ENCODE peak calls at places on chromosomes 16 and 17, in four cellular contexts. Y is AG10803, F is pancreas, I is AG04450. C is an unnamed sample.

GRCh38 chr17:36485805-36486203 is 677 bp upstream of the ZNHIT3 start:
- DNase-seq in Y (no peak), F (no peak), I (no peak), C (no peak)

GRCh38 chr17:48990882-48991357 is 6.3 kb upstream of the IGF2BP1 start:
- DNase-seq in Y (no peak), F (no peak), I (no peak), C (no peak)

GRCh38 chr16:49528564-49529150 is 155.1 kb downstream of the C16orf78 start:
- DNase-seq in Y (no peak), F (no peak), I (no peak), C (no peak)

GRCh38 chr17:82127704-82128103 is 29.7 kb upstream of the FASN start:
- DNase-seq in Y (no peak), F (no peak), I (no peak), C (no peak)

GRCh38 chr17:8393470-8394231 is 4.0 kb downstream of the RNF222 start:
- DNase-seq in Y (no peak), F (no peak), I (no peak), C (no peak)

GRCh38 chr17:81035389-81036127 is 607 bp downstream of the BAIAP2 start:
- DNase-seq in Y (no peak), F (no peak), I (no peak), C (no peak)

GRCh38 chr16:30964540-30965226 is 7.1 kb downstream of the SETD1A start:
- DNase-seq in Y (no peak), F (no peak), I (no peak), C (no peak)

GRCh38 chr17:33292981-33293867 is at the start of gene ASIC2:
- DNase-seq in Y (no peak), F (no peak), I (no peak), C (no peak)

GRCh38 chr17:4591529-4591928 is 7.2 kb downstream of the SMTNL2 start:
- DNase-seq in Y (no peak), F (no peak), I (no peak), C (no peak)

GRCh38 chr16:83273504-83274173 is 534.1 kb upstream of the HSBP1 start:
- DNase-seq in Y (no peak), F (no peak), I (no peak), C (no peak)

GRCh38 chr16:4702466-4702808 is 9.1 kb downstream of the NUDT16L1 start:
- DNase-seq in Y (no peak), F (no peak), I (no peak), C (no peak)

GRCh38 chr16:67528870-67529638 is 425 bp downstream of the RIPOR1 start:
- DNase-seq in Y (peak; percentile 43), F (no peak), I (no peak), C (no peak)

GRCh38 chr17:36131931-36132330 is 28.3 kb downstream of the CCL4 start:
- DNase-seq in Y (no peak), F (no peak), I (no peak), C (no peak)

GRCh38 chr17:17526369-17526768 is 30.2 kb upstream of the RASD1 start:
- DNase-seq in Y (no peak), F (no peak), I (no peak), C (no peak)

GRCh38 chr17:50676065-50676975 is 31.4 kb downstream of the ANKRD40 start:
- DNase-seq in Y (no peak), F (no peak), I (no peak), C (no peak)

GRCh38 chr17:81865733-81866439 is 5.3 kb downstream of the ARHGDIA start:
- DNase-seq in Y (peak; percentile 20), F (peak; percentile 98), I (no peak), C (no peak)

GRCh38 chr16:67161595-67162058 is 1.9 kb downstream of the FBXL8 start:
- DNase-seq in Y (no peak), F (no peak), I (no peak), C (no peak)

GRCh38 chr17:82008258-82008940 is 14.3 kb downstream of the CENPX start:
- DNase-seq in Y (no peak), F (no peak), I (no peak), C (no peak)

GRCh38 chr17:46167267-46167666 is 26.0 kb downstream of the KANSL1 start:
- DNase-seq in Y (no peak), F (no peak), I (no peak), C (no peak)

GRCh38 chr17:80605326-80606066 is 60.9 kb downstream of the RPTOR start:
- DNase-seq in Y (no peak), F (no peak), I (no peak), C (no peak)

GRCh38 chr17:42670199-42670924 is 6.4 kb downstream of the PLEKHH3 start:
- DNase-seq in Y (no peak), F (no peak), I (no peak), C (no peak)

GRCh38 chr16:13436641-13437423 is 483.1 kb upstream of the ERCC4 start:
- DNase-seq in Y (peak; percentile 40), F (peak; percentile 2), I (no peak), C (no peak)

GRCh38 chr16:14958970-14959369 is 15.9 kb upstream of the PDXDC1 start:
- DNase-seq in Y (no peak), F (no peak), I (no peak), C (no peak)

GRCh38 chr17:34095101-34095500 is 160.0 kb upstream of the CCL2 start:
- DNase-seq in Y (no peak), F (no peak), I (no peak), C (no peak)

GRCh38 chr16:47053895-47054294 is 80.4 kb upstream of the DNAJA2 start:
- DNase-seq in Y (no peak), F (no peak), I (no peak), C (no peak)

GRCh38 chr17:7988750-7989178 is 13.7 kb upstream of the GUCY2D start:
- DNase-seq in Y (peak; percentile 82), F (peak; percentile 37), I (peak; percentile 67), C (no peak)

GRCh38 chr16:20753727-20754126 is 10.1 kb upstream of the ACSM3 start:
- DNase-seq in Y (no peak), F (no peak), I (no peak), C (no peak)

GRCh38 chr16:10847166-10847565 is 28.6 kb upstream of the TVP23A start:
- DNase-seq in Y (no peak), F (no peak), I (no peak), C (no peak)

GRCh38 chr17:40956401-40957254 is 10.1 kb downstream of the KRT39 start:
- DNase-seq in Y (peak; percentile 96), F (no peak), I (peak; percentile 96), C (peak; percentile 100)

GRCh38 chr16:842061-842476 is 41.5 kb upstream of the GNG13 start:
- DNase-seq in Y (no peak), F (peak; percentile 15), I (no peak), C (no peak)

GRCh38 chr16:65002265-65002664 is 119.6 kb downstream of the CDH11 start:
- DNase-seq in Y (peak; percentile 91), F (no peak), I (no peak), C (peak; percentile 77)

GRCh38 chr16:62872339-62872738 is 836.1 kb upstream of the CDH8 start:
- DNase-seq in Y (no peak), F (no peak), I (no peak), C (no peak)

GRCh38 chr16:54199486-54200160 is 87.0 kb downstream of the IRX3 start:
- DNase-seq in Y (no peak), F (no peak), I (no peak), C (no peak)

GRCh38 chr17:31918701-31919128 is 17.2 kb upstream of the UTP6 start:
- DNase-seq in Y (no peak), F (no peak), I (no peak), C (no peak)

GRCh38 chr17:9401434-9401833 is 174.2 kb downstream of the STX8 start:
- DNase-seq in Y (peak; percentile 69), F (no peak), I (peak; percentile 39), C (peak; percentile 42)

GRCh38 chr16:21638573-21638975 is 13.8 kb downstream of the IGSF6 start:
- DNase-seq in Y (peak; percentile 53), F (no peak), I (no peak), C (no peak)

GRCh38 chr16:55499951-55500350 is 8.9 kb upstream of the LPCAT2 start:
- DNase-seq in Y (peak; percentile 100), F (no peak), I (peak; percentile 98), C (peak; percentile 99)

GRCh38 chr16:54447606-54448440 is 161.2 kb upstream of the IRX3 start:
- DNase-seq in Y (peak; percentile 85), F (no peak), I (no peak), C (peak; percentile 45)

DNA sequence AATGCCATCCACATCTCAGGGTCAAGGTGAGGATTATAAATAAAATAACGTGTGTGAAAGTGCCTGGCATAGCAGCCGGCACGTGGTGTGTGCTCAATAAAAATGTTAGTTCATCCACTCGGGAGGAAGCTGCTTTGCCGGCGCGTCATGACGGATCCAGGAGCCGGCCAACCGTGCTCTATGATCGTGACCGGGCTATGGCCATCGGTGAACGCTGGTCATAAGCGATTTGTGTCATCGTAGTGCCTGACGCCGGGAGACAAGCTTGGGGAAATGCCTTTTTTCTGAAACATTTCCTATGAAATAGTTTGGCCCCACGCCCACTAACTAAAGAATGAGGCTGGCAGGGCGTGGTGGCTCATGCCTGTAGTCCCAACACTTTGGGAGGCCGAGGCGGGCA is 74.0 kb downstream of the CMC2 start:
- DNase-seq in Y (peak; percentile 93), F (peak; percentile 7), I (no peak), C (peak; percentile 86)
- H3K4me3 ChIP-seq in Y (peak overlapping the region; percentile 63), F (peak overlapping the region; percentile 20), I (peak overlapping the region; percentile 61), C (peak overlapping the region; percentile 59)

GRCh38 chr17:57735230-57735629 is 9.9 kb downstream of the CCDC182 start:
- DNase-seq in Y (no peak), F (no peak), I (no peak), C (no peak)

GRCh38 chr17:57740225-57740528 is 4.9 kb downstream of the CCDC182 start:
- DNase-seq in Y (no peak), F (no peak), I (no peak), C (no peak)

GRCh38 chr17:57735707-57736106 is 9.4 kb downstream of the CCDC182 start:
- DNase-seq in Y (no peak), F (no peak), I (no peak), C (no peak)

GRCh38 chr17:57737450-57737849 is 7.6 kb downstream of the CCDC182 start:
- DNase-seq in Y (no peak), F (no peak), I (no peak), C (no peak)

GRCh38 chr17:57739402-57740224 is 5.5 kb downstream of the CCDC182 start:
- DNase-seq in Y (no peak), F (no peak), I (no peak), C (no peak)
- TF ChIP-seq CTCF in Y (no peak), F (no peak), I (peak; percentile 23), C (no peak)

DNA sequence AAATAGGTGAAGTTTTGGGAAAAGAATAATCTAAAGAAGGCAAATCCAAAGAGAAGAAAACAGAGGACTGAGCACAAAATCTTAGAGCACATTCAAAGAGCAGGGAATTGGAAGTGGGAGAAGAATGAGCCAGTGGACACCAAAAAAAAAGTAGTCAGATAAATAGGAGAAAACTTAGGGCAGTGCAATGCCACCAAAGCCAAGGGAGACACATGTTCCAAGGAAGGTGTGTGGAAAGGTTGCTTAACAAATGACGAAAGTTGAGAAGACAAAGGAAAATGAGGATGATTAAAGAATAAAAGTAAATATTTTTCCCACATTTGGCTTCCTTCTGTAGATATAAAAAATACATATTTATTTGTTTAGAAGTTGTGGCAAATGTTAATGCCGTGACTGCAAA is 237.6 kb downstream of the TANC2 start:
- DNase-seq in Y (no peak), F (no peak), I (no peak), C (no peak)
- H3K4me3 ChIP-seq in Y (no peak overlapping the region), F (no peak overlapping the region), I (no peak overlapping the region), C (no peak overlapping the region)

DNA sequence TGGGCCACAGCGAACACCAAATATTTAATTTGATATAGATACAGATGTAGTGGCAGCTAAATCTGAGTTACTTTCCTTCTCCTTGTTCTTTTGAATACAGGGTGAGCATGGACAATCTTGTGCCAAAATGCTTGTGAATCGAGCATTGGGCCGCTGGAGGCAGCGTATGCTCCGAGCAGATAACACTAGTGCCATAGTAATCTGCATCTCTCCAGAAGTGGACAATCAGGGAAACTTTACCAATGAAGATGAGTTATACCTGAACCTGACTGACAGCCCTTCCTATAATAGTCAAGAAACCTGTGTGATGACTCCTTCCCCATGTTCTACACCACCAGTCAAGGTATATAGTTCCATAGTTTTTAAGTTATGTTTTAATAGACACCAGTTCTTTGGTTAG is 21.2 kb upstream of the BCAS3 start:
- DNase-seq in Y (no peak), F (no peak), I (no peak), C (no peak)
- TF ChIP-seq CTCF in Y (no peak), F (no peak), I (no peak), C (no peak)

C was measured in AG04449.